ENCODE peak calls at places on chromosomes 11 and 22, in five cellular contexts. A is uterus, D is fibroblast of the aortic adventitia, X is tibial nerve, B is GM13976. V is an unnamed sample.

GRCh38 chr11:35321532-35322320 is 97.6 kb downstream of the SLC1A2 start:
- DNase-seq in X (no peak), B (no peak), A (peak; percentile 43), D (peak; percentile 95), V (no peak)

GRCh38 chr11:32792948-32793475 is 1.4 kb downstream of the CCDC73 start:
- DNase-seq in X (peak; percentile 37), D (peak; percentile 58), B (peak; percentile 56), A (peak; percentile 60), V (peak; percentile 43)

GRCh38 chr11:36372101-36372767 is 76.1 kb downstream of the PRR5L start:
- DNase-seq in X (no peak), A (no peak), B (no peak), D (peak; percentile 95), V (no peak)

GRCh38 chr22:48459859-48460823 is 1367.5 kb downstream of the BRD1 start:
- DNase-seq in X (no peak), A (no peak), D (no peak), B (no peak), V (no peak)

GRCh38 chr11:92882828-92883611 is 86.4 kb upstream of the MTNR1B start:
- DNase-seq in D (no peak), B (no peak), X (no peak), A (no peak), V (no peak)

GRCh38 chr11:72678524-72678923 is 4.3 kb upstream of the PDE2A start:
- DNase-seq in A (no peak), B (no peak), X (no peak), D (no peak), V (no peak)

GRCh38 chr11:17389957-17390649 is 1.6 kb upstream of the KCNJ11 start:
- DNase-seq in B (no peak), A (no peak), X (no peak), D (no peak), V (no peak)

GRCh38 chr11:33000181-33000580 is 15.5 kb upstream of the DEPDC7 start:
- DNase-seq in X (no peak), A (no peak), D (peak; percentile 92), B (no peak), V (no peak)

GRCh38 chr11:80843266-80843974 is 1402.6 kb upstream of the TENM4 start:
- DNase-seq in B (no peak), D (no peak), X (no peak), A (no peak), V (peak; percentile 5)

GRCh38 chr11:65492637-65493366 is 6.0 kb upstream of the MALAT1 start:
- DNase-seq in A (peak; percentile 97), D (peak; percentile 95), X (peak; percentile 86), B (no peak), V (no peak)

GRCh38 chr11:71263391-71263790 is 11.0 kb upstream of the SHANK2 start:
- DNase-seq in X (no peak), B (no peak), D (peak; percentile 11), A (no peak), V (no peak)

GRCh38 chr11:114036156-114036811 is 23.2 kb upstream of the ZBTB16 start:
- DNase-seq in B (peak; percentile 61), D (peak; percentile 55), A (peak; percentile 87), X (peak; percentile 68), V (peak; percentile 43)

GRCh38 chr11:87743002-87743401 is 432.2 kb downstream of the RAB38 start:
- DNase-seq in X (no peak), B (no peak), A (no peak), D (no peak), V (no peak)

GRCh38 chr11:35555238-35555887 is 29.9 kb upstream of the PAMR1 start:
- DNase-seq in D (peak; percentile 73), B (no peak), X (no peak), A (no peak), V (no peak)

GRCh38 chr11:68002943-68003845 is 703 bp downstream of the UNC93B1 start:
- DNase-seq in A (no peak), D (no peak), B (peak; percentile 74), X (no peak), V (peak; percentile 83)

GRCh38 chr11:75380716-75381420 is 18.4 kb upstream of the RPS3 start:
- DNase-seq in D (no peak), X (no peak), B (no peak), A (no peak), V (no peak)

GRCh38 chr11:134662629-134663360 is 250.8 kb upstream of the B3GAT1 start:
- DNase-seq in X (no peak), A (no peak), D (no peak), B (no peak), V (no peak)

GRCh38 chr22:20573176-20573829 is 65.9 kb downstream of the MED15 start:
- DNase-seq in D (peak; percentile 37), X (no peak), A (no peak), B (no peak), V (no peak)

GRCh38 chr22:20571078-20571503 is 63.7 kb downstream of the MED15 start:
- DNase-seq in X (no peak), B (no peak), D (no peak), A (no peak), V (no peak)

GRCh38 chr22:20572132-20572802 is 64.9 kb downstream of the MED15 start:
- DNase-seq in A (no peak), D (no peak), X (no peak), B (no peak), V (no peak)

GRCh38 chr22:20569059-20570058 is 61.9 kb downstream of the MED15 start:
- DNase-seq in D (peak; percentile 95), B (no peak), A (peak; percentile 67), X (peak; percentile 69), V (no peak)

DNA sequence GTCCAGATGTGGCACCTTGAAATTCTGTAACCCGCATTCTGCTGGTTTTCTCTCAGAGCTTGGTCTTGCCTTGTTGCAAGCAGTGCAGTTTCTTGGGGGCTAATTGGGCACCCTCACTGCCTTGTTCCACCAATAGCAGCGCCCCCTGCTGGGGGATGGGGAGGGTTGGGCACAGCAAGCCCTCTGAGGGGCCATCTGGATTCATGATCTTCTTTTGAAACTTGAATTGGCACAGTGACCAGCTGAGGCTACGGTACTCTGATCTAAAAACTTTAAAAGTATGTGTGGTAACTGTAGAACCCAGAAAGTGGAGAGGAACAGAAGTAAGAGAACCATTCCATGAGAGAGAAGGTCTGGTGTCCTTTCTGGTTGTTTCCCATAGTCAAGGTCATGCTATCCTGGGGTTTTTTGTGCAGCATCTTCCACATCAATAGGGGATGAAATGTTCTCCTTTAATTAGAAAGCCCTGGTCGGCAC is 64.2 kb downstream of the MED15 start:
- DNase-seq in X (no peak), D (peak; percentile 34), A (peak; percentile 44), B (peak; percentile 80), V (peak; percentile 72)
- TF ChIP-seq CTCF in X (peak; percentile 52), D (peak; percentile 75), A (peak; percentile 40), B (peak; percentile 72), V (peak; percentile 84)

DNA sequence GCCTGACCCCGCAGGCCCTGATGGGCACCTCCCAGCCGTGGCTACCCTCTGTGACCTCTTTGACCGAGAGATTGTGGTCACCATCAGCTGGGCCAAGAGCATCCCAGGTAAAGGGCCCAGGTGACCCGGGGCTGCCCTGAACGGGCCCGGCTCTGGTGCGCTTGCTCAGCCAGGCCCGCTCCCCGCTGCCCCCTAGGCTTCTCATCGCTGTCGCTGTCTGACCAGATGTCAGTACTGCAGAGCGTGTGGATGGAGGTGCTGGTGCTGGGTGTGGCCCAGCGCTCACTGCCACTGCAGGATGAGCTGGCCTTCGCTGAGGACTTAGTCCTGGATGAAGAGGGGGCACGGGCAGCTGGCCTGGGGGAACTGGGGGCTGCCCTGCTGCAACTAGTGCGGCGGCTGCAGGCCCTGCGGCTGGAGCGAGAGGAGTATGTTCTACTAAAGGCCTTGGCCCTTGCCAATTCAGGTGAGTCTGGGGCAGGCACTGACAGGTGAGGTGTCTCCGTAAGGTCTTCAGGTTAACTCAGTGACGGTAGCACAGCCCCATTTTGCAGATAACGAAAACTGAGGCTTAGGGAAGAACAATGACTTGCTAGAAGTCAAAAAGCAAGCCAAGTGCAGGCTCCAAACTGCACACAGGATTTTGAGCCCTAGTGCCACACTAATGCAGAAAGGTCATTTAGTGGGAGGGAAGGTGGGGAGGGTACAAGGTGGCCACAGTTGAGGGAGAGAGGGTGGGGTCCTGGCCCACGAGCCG is 2.4 kb downstream of the TRMT112 start:
- DNase-seq in D (no peak), X (no peak), B (no peak), A (no peak), V (no peak)
- TF ChIP-seq CTCF in D (no peak), X (no peak), B (no peak), A (no peak), V (no peak)

DNA sequence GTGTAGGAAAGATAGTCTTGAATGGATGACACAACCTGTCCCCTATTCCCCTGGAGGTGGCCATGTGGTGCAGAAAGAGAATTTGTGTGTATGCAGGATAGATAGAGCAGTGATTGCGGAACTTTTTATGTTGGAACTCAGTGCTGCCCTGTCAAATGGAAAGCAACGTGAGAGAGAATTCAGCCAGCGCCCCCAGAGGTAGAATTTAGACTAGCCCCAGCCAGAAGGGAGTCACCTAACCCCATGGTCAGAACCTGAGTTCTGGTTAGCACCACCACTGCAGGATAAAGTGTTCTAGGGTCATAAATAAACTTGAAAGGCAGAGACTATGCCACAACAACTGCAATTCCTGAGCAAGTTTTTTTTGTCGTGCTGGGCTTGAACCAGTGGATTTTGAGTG is 152.9 kb upstream of the GRIA4 start:
- DNase-seq in A (no peak), D (no peak), B (no peak), X (no peak), V (no peak)
- TF ChIP-seq CTCF in A (no peak), D (no peak), B (no peak), X (no peak), V (peak; percentile 5)

GRCh38 chr22:34055525-34056200 is 135.4 kb upstream of the LARGE1 start:
- DNase-seq in A (no peak), B (no peak), D (no peak), X (no peak), V (no peak)
- TF ChIP-seq CTCF in A (no peak), B (no peak), D (no peak), X (no peak), V (no peak)

GRCh38 chr11:63682045-63682915 is 980 bp downstream of the RTN3 start:
- DNase-seq in D (no peak), A (peak; percentile 34), B (no peak), X (no peak), V (peak; percentile 24)
- TF ChIP-seq CTCF in D (no peak), A (peak; percentile 8), B (no peak), X (no peak), V (no peak)

V was measured in GM20000.